ENCODE peak calls at places on chromosomes 13 and 19, in four cellular contexts. F is A549, Z is K562, U is HepG2. R is an unnamed sample.

GRCh38 chr13:113771709-113772331 is 12.8 kb downstream of the TMEM255B start:
- DNase-seq in Z (no peak), F (no peak), U (no peak), R (no peak)

GRCh38 chr19:54661846-54662489 is 817 bp upstream of the LILRB4 start:
- DNase-seq in U (no peak), Z (no peak), F (no peak), R (no peak)

GRCh38 chr19:49113762-49114629 is at the start of gene LIN7B:
- DNase-seq in Z (peak), U (peak), F (peak), R (no peak)

GRCh38 chr13:52845766-52846566 is 2.5 kb downstream of the PCDH8 start:
- DNase-seq in Z (no peak), U (no peak), F (no peak), R (peak)

GRCh38 chr19:56912406-56912805 is 71.9 kb upstream of the PEG3 start:
- DNase-seq in U (no peak), Z (no peak), F (no peak), R (no peak)

GRCh38 chr19:4174212-4174894 is 8.0 kb downstream of the SIRT6 start:
- DNase-seq in F (no peak), U (no peak), Z (peak), R (no peak)

GRCh38 chr13:73325351-73326214 is 266.8 kb downstream of the KLF5 start:
- DNase-seq in U (peak), F (no peak), Z (no peak), R (no peak)

GRCh38 chr13:27341616-27342015 is 71.0 kb downstream of the RASL11A start:
- DNase-seq in Z (peak), U (no peak), F (no peak), R (no peak)

GRCh38 chr19:10603873-10604459 is 16.9 kb upstream of the AP1M2 start:
- DNase-seq in F (no peak), Z (no peak), U (no peak), R (no peak)

GRCh38 chr13:39892731-39893293 is 237.3 kb downstream of the COG6 start:
- DNase-seq in F (no peak), Z (no peak), U (no peak), R (no peak)

GRCh38 chr19:56477429-56478338 is 539 bp upstream of the ZNF667 start:
- DNase-seq in F (no peak), U (no peak), Z (peak), R (peak)

DNA sequence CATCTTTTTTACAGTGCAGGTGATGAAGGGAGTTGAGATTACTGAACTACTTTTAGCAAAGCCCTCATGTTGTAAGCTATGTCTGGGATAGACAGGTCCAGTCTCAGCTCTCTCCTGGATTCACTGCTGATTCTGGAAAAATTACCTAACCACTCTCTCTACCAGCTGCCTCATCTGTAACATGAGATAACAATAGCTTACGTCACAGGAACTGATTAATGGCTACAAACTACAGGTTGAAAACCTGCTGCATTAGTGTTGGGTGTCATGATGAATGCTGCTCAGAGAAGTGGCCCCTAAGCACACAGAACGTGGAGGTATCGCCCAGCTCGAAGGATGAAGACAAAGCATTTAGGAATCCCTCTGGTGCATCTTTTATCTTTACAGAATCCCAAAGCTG is 277.8 kb downstream of the ABCC4 start:
- DNase-seq in F (no peak), U (no peak), Z (no peak), R (no peak)
- TF ChIP-seq RNF2 in F (no peak), U (no peak), Z (no peak), R (no peak)

DNA sequence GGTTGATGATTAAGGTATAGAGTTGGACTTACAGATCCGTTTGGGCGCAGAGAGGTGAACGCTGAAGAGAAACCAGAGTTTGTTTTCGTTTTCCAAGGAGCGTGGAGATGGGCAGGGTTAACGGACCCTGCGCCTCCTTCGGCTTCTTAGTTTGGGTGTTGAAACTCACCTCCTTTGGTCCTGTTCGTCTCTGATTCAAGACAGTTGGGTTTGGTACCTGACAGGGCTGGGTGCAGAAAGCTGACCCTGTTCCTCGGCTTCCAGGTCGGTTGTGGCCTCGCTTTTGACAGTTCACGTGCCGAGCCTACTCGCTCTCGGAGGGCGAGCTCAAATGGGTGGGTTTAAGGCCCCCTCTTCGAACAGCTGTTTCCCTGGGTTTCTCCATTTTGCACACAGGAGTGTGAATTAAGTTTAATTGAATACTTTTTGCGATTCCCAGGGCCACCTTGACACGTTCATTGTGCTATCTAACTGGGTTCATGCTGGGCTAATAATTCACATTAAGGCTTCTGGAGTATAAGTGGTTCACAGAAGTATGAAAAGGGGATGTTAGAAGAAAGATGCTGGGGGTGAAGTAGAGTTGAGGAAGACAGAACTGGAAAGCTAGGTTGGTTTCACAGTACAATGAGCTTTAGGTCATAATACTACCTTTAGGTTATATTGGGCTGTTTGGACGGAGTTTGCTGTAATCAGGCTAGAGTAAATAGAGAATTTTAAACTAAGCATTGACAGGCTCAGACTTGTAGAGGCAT is 642 bp downstream of the USPL1 start:
- DNase-seq in U (peak), Z (no peak), F (no peak), R (no peak)
- TF ChIP-seq RNF2 in U (no peak), Z (no peak), F (no peak), R (no peak)

GRCh38 chr13:75330770-75331169 is 151.2 kb downstream of the TBC1D4 start:
- DNase-seq in U (no peak), Z (no peak), F (no peak), R (no peak)
- TF ChIP-seq RNF2 in U (no peak), Z (no peak), F (no peak), R (no peak)

GRCh38 chr19:18803550-18804138 is 12.5 kb upstream of the COMP start:
- DNase-seq in Z (no peak), F (no peak), U (no peak), R (no peak)
- TF ChIP-seq RNF2 in Z (no peak), F (no peak), U (no peak), R (no peak)

DNA sequence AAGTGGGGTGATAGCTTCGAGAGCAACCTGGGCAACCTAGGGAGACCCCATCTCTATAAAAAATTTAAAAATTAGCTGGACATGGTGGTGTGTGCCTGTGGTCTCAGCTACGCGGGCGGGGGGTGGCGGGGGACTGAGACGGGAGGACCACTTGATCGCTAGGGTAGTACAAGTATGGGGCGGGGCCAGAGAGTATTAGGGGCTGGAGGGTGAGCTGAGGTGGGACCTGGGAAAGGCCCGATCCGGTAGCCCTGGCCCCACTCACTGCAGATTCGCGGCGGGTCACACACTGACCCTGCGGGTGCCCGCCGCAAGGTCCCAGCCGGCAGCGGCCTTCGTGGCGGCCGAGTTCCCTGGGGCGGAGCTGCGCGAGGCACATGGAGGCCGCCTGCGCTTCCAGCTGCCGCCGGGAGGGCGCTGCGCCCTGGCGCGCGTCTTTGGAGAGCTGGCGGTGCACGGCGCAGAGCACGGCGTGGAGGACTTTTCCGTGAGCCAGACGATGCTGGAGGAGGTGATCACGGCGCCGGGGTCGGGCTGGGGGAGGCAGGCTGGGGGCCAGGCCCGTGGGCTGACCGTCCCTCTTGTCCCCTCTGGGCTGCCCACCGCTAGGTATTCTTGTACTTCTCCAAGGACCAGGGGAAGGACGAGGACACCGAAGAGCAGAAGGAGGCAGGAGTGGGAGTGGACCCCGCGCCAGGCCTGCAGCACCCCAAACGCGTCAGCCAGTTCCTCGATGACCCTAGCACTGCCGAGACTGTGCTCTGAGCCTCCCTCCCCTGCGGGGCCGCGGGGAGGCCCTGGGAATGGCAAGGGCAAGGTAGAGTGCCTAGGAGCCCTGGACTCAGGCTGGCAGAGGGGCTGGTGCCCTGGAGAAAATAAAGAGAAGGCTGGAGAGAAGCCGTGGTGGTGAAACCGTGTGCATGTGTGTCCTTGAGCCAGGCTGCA is 2.0 kb upstream of the ARHGAP45 start:
- DNase-seq in U (no peak), F (peak), Z (peak), R (peak)
- TF ChIP-seq RNF2 in U (no peak), F (peak), Z (no peak), R (no peak)

DNA sequence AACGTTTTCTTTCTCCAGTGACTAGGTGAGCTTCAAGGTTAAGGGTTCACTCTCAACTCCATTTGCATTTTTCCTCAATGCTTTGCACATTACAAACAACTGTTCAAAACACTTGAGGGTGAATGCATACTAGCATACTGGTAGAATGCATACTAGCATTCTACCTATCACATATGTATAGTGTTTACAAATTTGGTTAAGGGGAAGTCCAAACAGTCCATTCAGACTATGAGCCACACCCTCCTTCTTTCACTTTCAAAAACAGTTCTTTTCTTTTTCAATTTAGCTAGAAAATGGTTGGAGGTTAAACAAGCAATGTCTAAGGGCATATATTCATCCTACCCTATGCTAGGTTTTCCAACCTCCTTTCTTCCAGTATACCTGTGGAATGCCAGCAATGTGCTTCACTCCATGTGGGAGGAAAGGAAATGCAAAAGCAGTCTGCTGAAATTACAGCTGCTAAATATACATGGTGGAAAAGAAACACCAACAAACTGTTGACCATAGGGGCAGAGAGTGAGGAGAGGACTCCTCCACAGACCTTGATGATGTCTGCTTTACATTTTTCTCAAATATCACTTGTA is 102.6 kb downstream of the DOCK9 start:
- DNase-seq in U (no peak), Z (no peak), F (no peak), R (no peak)
- TF ChIP-seq RNF2 in U (no peak), Z (no peak), F (no peak), R (no peak)

GRCh38 chr19:6047741-6048231 is 62.5 kb downstream of the RFX2 start:
- DNase-seq in U (peak), Z (peak), F (no peak), R (peak)
- TF ChIP-seq RNF2 in U (no peak), Z (no peak), F (no peak), R (no peak)

GRCh38 chr13:33229446-33230177 is 55.9 kb downstream of the STARD13 start:
- DNase-seq in U (peak), F (no peak), Z (no peak), R (no peak)

GRCh38 chr13:33230178-33230881 is 55.2 kb downstream of the STARD13 start:
- DNase-seq in F (no peak), U (no peak), Z (no peak), R (no peak)

GRCh38 chr13:33227927-33228644 is 57.5 kb downstream of the STARD13 start:
- DNase-seq in F (no peak), U (no peak), Z (no peak), R (no peak)

GRCh38 chr13:33231339-33231738 is 54.2 kb downstream of the STARD13 start:
- DNase-seq in Z (no peak), U (no peak), F (no peak), R (no peak)

DNA sequence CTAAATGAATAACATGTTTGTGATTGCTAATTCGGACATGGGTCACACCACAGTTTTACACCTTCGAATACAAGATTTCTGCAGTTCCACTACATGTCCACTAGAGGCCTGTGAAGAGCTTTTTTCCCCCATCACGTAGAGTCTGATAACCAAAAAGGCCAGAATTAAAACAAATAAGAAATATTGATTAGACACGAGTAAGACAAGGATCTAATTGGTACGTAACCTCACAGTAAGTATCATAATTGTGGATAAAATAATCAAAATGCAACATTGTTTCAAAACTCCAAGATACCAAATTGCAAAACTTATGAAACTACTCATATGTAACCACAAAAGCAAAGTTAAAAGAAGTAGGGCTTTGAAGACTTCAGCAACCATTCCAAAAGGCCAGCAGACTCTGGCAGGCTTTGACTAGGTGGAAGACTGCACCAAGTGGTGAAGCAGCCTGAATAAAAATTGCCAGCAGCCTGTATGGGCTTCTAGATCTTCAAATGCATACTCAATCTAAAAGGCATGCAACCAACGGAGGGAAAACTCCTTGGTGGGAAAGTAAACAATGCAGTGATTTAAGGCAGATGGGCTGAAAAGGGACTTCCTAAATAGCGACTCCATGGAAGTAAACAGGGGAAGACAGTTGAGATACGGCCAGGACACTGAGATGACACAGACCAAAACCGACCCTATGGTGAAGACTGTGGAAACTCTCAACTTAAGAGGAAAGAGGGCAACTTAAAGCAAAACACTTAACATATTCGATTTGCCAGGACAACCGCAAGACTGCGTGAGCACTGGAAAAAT is 56.7 kb downstream of the STARD13 start:
- DNase-seq in U (peak), Z (peak), F (peak), R (no peak)
- TF ChIP-seq RNF2 in U (no peak), Z (no peak), F (no peak), R (no peak)

GRCh38 chr13:23579886-23580706 is 9.9 kb downstream of the TNFRSF19 start:
- DNase-seq in Z (no peak), U (no peak), F (no peak), R (no peak)
- TF ChIP-seq RNF2 in Z (no peak), U (no peak), F (no peak), R (no peak)

DNA sequence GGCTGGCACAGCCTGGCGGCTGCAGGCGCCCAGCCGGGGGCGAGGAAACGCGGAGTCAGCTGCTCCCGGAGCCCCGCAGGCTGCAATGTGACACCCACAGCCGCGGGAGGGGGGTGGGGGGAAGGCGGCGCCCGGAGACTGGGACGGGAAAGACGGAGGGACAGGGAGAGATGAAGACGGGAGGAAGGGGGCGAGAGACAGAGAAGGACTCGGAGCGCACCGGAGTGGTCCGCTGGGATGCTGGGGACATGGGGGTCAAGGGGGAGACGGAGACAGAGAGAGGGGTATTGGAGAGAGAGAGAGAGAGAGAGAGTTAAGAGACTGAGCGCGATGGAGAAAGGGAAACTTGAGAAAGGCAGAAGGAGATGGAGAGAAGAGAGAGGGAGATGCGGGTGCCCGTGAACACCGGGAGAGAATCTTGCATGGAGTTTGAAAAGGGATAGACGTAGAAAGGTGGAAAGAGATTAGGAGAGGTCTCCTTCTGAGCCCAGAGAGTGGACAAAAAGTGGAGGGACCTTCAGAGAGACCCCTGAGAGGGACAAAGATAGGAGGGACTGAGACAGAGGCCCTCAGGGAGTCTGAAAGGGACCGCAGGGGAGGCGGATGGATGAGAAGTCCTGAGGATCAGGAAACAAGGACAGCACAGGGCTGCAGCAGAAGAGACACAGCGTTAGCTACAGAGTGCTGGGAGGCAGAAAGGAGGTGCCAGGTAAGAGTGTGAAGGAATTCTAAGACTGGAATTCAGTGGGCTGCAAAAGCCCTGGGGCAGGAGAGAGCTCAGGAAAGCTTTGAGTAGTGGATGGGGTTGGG is 1.0 kb downstream of the SCN1B start:
- DNase-seq in F (peak), U (no peak), Z (peak), R (no peak)
- TF ChIP-seq RNF2 in F (no peak), U (no peak), Z (no peak), R (no peak)